ENCODE peak calls at places on chromosomes 4 and X, in four cellular contexts. P, S, G and Q are unnamed samples.

GRCh38 chrX:23327104-23327503 is 7.5 kb upstream of the PTCHD1 start:
- DNase-seq in S (no peak), G (no peak), P (no peak), Q (no peak)

GRCh38 chr4:122703868-122704267 is 28.6 kb upstream of the BBS12 start:
- DNase-seq in G (no peak), S (no peak), P (no peak), Q (no peak)

GRCh38 chrX:151030845-151031244 is 47.7 kb downstream of the HMGB3 start:
- DNase-seq in S (no peak), G (no peak), P (no peak), Q (no peak)

GRCh38 chrX:16649858-16650257 is at the start of gene S100G:
- DNase-seq in P (no peak), S (no peak), G (no peak), Q (no peak)

GRCh38 chr4:11471613-11472012 is 42.9 kb upstream of the HS3ST1 start:
- DNase-seq in G (no peak), P (peak; percentile 39), S (no peak), Q (no peak)

GRCh38 chr4:73844352-73844751 is 7.9 kb downstream of the CXCL6 start:
- DNase-seq in S (no peak), G (no peak), P (no peak), Q (no peak)

GRCh38 chr4:79272761-79273160 is 53.1 kb downstream of the NAA11 start:
- DNase-seq in P (no peak), G (no peak), S (no peak), Q (no peak)

GRCh38 chr4:84515075-84515474 is 16.0 kb upstream of the NKX6-1 start:
- DNase-seq in P (no peak), S (no peak), G (no peak), Q (no peak)

GRCh38 chr4:188658958-188659522 is 519.8 kb downstream of the TRIML1 start:
- DNase-seq in S (peak; percentile 7), G (no peak), P (no peak), Q (peak; percentile 36)

GRCh38 chr4:158741622-158742021 is 18.4 kb upstream of the PPID start:
- DNase-seq in S (no peak), P (no peak), G (no peak), Q (no peak)

GRCh38 chr4:158739600-158739999 is 16.4 kb upstream of the PPID start:
- DNase-seq in G (no peak), P (no peak), S (no peak), Q (no peak)
- TF ChIP-seq HDAC6 in G (no peak), P (no peak), S (no peak), Q (no peak)

GRCh38 chrX:8784162-8784561 is 17.0 kb downstream of the FAM9A start:
- DNase-seq in G (no peak), S (no peak), P (no peak), Q (no peak)

GRCh38 chrX:8782595-8782994 is 18.6 kb downstream of the FAM9A start:
- DNase-seq in G (no peak), S (no peak), P (no peak), Q (no peak)

GRCh38 chrX:8783100-8784098 is 17.8 kb downstream of the FAM9A start:
- DNase-seq in S (peak; percentile 24), P (no peak), G (peak; percentile 6), Q (peak; percentile 10)
- TF ChIP-seq CTCF in S (peak; percentile 59), P (peak; percentile 43), G (peak; percentile 66), Q (peak; percentile 66)

DNA sequence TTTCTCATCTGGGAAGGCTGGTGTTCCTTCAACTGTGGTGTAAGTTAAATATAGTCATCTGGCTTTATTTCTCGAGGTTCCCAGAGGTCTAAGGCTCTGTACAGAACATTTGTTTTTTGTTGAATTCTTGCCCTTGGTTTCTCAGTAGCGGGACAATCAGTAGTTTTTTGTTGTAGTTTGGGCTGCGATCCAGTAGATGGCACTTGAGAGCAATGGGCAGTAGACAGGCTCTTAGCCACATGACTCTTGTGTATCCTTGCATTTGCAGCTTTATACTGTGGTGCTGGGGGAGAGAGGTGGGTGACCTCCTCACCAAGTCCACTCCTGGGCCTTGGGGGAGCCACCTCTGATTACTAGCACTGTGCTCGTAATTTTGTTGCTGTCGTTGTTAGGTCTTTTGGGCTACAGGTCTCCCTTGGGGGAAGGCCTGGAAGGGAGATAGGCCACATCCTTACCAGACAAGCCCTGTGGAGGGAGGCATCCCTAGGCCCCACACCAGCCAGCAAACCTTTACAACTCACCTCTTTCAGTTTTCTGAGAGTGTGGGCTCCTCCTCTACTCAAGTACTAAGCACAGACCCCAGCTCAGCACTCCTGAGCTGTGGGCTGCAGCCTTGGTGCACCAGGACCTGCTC is 8.1 kb downstream of the ETDB start:
- DNase-seq in P (no peak), G (no peak), S (no peak), Q (no peak)
- TF ChIP-seq RFX5 in P (no peak), G (no peak), S (no peak), Q (no peak)

DNA sequence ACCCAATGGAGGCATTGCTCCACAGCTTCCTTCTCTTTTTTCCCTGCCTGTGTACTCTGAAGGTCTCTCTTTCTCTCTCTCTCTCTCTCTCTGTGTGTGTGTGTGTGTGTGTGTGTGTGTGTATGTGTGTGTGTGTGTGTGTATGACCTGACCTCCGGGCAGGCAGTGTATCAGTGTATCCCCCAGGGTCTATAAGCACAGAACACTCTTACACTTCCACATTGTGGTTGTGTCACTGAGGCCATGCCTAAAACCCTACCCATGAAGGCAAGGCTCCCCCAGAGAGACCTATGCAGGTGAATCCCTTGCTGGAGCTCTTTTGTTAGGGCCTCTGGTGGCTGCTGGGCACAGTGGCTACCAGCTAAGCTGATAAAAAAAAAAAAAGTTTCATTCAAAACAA is 300.4 kb upstream of the BMP3 start:
- DNase-seq in S (no peak), G (no peak), P (no peak), Q (no peak)
- TF ChIP-seq HDAC6 in S (no peak), G (no peak), P (no peak), Q (no peak)

DNA sequence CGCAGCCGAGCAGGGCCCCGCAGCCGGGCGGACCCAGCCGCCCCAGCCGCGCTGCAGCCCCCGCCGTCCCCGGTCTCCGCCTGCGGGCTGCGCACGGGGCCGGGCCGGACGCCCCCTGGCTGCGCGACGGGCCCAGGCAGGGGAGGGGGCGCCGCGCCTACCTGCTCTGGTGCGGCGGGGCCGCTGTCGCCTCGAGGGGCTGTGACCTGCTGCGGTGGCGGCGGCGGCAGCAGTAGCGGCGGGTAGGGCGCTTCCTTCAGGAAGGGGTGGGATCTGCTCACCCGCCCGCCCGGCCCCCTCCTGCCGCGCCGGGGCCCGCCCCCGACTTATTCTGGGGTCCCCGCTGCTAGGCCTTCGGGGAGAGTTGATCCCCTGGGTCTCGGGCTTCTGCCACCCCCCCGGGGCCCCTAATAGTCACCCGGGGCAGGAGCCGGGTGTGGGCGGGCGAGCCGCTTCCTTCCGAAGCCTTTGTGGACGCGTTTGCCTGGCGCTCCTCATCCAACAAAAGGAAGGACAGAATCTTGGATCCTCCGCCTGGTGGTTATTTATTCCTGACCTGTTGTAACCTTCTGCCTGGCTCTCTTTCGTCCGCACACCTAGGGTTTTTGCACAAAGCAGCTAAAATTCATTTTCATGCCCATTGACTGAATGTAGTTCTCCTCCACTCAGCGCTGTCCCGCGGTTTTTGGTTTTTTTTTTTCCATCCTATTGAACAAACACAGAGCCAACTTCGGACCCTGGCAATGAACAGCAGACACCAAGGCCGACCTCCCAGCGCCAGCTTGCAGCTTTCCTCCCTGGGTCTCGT is at the start of gene TMEM150C:
- DNase-seq in P (no peak), S (no peak), G (no peak), Q (peak; percentile 73)
- TF ChIP-seq CTCF in P (no peak), S (no peak), G (peak; percentile 21), Q (peak; percentile 33)

GRCh38 chr4:2412534-2412884 is 5.9 kb downstream of the ZFYVE28 start:
- DNase-seq in P (no peak), S (no peak), G (no peak), Q (no peak)
- TF ChIP-seq RFX5 in P (no peak), S (no peak), G (no peak), Q (no peak)

DNA sequence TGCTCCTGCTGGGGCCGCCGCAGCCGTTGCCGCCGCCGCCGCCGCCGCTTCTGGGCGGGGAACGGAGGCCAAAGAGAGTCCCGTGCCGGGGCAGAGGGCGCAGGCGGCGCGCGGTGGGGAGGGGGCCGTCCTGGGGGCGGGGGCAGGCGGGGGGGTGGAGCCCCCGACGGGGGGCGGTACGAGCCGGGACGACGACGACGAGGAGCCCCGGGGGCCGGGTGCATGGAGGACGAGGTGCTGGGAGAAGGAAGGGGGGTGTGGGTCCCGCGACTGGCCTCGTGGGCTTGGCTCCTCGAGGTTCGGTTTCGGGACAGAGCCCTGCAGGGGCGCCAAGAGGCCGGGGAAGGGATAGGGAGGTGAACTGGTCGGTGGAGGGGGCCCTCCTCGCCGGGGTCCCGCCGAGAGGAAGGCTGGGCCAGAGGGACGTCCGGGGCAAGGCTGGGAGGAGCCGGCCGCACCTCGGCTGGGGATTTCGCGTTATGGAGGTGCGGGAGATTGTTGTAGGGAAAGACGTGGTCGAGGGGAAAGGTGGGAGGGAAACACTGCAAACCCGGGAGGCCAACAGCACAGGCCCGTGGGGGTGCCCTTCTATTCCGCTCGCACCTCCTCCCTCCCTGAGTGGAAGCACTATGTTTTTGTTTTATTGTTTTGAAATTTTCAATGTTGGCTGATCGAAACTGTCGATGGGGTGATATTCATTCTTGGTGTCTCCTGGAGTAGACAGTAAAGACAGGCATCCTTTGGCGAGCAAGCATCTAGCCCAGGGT is 1.9 kb downstream of the BCORL1 start:
- DNase-seq in G (no peak), P (no peak), S (peak; percentile 73), Q (peak; percentile 53)
- TF ChIP-seq HDAC6 in G (no peak), P (no peak), S (no peak), Q (no peak)

GRCh38 chrX:63739885-63740284 is 45.1 kb downstream of the ARHGEF9 start:
- DNase-seq in S (no peak), G (no peak), P (no peak), Q (no peak)
- TF ChIP-seq CTCF in S (no peak), G (no peak), P (no peak), Q (no peak)

GRCh38 chr4:113539408-113539807 is 222.1 kb downstream of the CAMK2D start:
- DNase-seq in P (no peak), G (no peak), S (no peak), Q (no peak)
- TF ChIP-seq RFX5 in P (no peak), G (no peak), S (no peak), Q (no peak)

DNA sequence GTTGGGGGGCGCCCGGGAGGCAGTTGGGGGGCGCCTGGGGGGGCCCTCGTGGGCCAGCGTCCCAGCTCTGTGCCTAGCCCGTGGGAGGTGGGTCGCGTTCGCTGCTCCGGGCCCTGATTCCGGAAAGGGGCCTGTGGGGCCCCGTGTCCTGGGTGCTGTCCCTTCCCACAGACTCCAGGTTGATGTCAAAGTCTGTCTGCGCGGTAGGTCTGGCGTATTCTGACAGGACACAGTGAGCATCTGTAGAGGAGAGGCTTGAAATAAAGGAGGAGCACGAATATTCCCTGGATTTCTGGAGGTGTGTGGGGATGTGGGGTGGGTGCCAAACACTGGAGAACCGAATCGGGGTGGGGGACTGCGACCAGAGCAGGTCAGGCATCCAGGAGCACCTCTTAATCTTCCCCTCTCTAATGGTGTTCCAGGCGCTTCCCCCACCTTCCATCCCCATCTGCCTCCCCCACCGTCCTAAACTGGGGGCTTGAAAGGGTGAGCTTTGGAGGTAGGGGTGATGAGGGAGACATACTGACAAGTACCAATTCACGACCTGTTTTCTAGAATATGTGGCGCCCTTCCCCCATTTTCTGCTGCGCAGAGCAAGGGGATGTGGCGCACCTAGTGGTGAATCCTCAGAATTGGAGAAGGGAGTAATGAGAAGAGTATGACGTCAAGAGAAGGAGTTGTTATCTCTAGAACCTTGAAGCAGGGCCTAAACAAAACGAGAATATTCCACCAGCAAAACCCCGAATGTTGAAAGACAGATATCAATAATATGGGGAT is 873 bp downstream of the GPRASP1 start:
- DNase-seq in S (no peak), G (no peak), P (no peak), Q (peak; percentile 47)
- TF ChIP-seq HDAC6 in S (no peak), G (no peak), P (no peak), Q (no peak)